ENCODE peak calls at places on chromosomes 2 and 18, in seven cellular contexts. O, D, W, P, L, C and I are unnamed samples.

GRCh38 chr18:75207298-75208054 is 1.5 kb downstream of the PTGR3 start:
- DNase-seq in O (no peak), D (peak), W (peak), P (no peak), L (peak), C (no peak), I (peak)

GRCh38 chr2:141676139-141676538 is 454.7 kb downstream of the LRP1B start:
- DNase-seq in O (no peak), D (no peak), W (no peak), P (no peak), L (no peak), C (no peak), I (no peak)

GRCh38 chr2:98870516-98871158 is 65.4 kb downstream of the CRACDL start:
- DNase-seq in O (peak), D (no peak), W (peak), P (no peak), L (no peak), C (no peak), I (no peak)

GRCh38 chr2:171293661-171294060 is 133.0 kb upstream of the TLK1 start:
- DNase-seq in O (no peak), D (no peak), W (no peak), P (no peak), L (no peak), C (no peak), I (peak)

GRCh38 chr2:210814626-210815025 is 258.2 kb downstream of the CPS1 start:
- DNase-seq in O (no peak), D (no peak), W (peak), P (no peak), L (no peak), C (peak), I (no peak)

GRCh38 chr2:55054076-55054475 is 3.8 kb upstream of the RTN4 start:
- DNase-seq in O (no peak), D (no peak), W (no peak), P (no peak), L (no peak), C (no peak), I (no peak)

GRCh38 chr2:191678437-191679110 is 638 bp downstream of the NABP1 start:
- DNase-seq in O (peak), D (no peak), W (peak), P (no peak), L (peak), C (peak), I (no peak)

GRCh38 chr2:47043142-47043890 is 111.8 kb downstream of the STPG4 start:
- DNase-seq in O (peak), D (no peak), W (peak), P (no peak), L (peak), C (peak), I (peak)

GRCh38 chr2:172086349-172087190 is 1.3 kb downstream of the DLX1 start:
- DNase-seq in O (peak), D (peak), W (peak), P (no peak), L (no peak), C (peak), I (no peak)

GRCh38 chr2:24658531-24659202 is 134.5 kb downstream of the PTRHD1 start:
- DNase-seq in O (no peak), D (no peak), W (peak), P (no peak), L (no peak), C (peak), I (no peak)

GRCh38 chr2:102131564-102131963 is 11.0 kb upstream of the IL1R1 start:
- DNase-seq in O (no peak), D (no peak), W (no peak), P (no peak), L (no peak), C (peak), I (no peak)

GRCh38 chr2:144643537-144644336 is 123.8 kb upstream of the ZEB2 start:
- DNase-seq in O (no peak), D (no peak), W (peak), P (no peak), L (no peak), C (no peak), I (no peak)

GRCh38 chr2:191675807-191676667 is 1.9 kb upstream of the NABP1 start:
- DNase-seq in O (no peak), D (no peak), W (peak), P (no peak), L (no peak), C (no peak), I (no peak)

GRCh38 chr2:64978514-64979268 is 10.5 kb upstream of the SLC1A4 start:
- DNase-seq in O (no peak), D (no peak), W (peak), P (no peak), L (peak), C (peak), I (peak)

GRCh38 chr2:64534363-64534762 is 10.2 kb downstream of the AFTPH start:
- DNase-seq in O (no peak), D (no peak), W (no peak), P (no peak), L (peak), C (no peak), I (no peak)

GRCh38 chr18:55314615-55315237 is 273.3 kb downstream of the TCF4 start:
- DNase-seq in O (no peak), D (peak), W (peak), P (no peak), L (no peak), C (no peak), I (no peak)

GRCh38 chr18:25561923-25562322 is 210.0 kb upstream of the ZNF521 start:
- DNase-seq in O (no peak), D (peak), W (peak), P (no peak), L (peak), C (peak), I (peak)

GRCh38 chr2:85549826-85550225 is 10.9 kb downstream of the MAT2A start:
- DNase-seq in O (no peak), D (no peak), W (peak), P (no peak), L (peak), C (peak), I (peak)

GRCh38 chr2:150888337-150888736 is 373.3 kb downstream of the RBM43 start:
- DNase-seq in O (no peak), D (no peak), W (no peak), P (no peak), L (peak), C (no peak), I (peak)

GRCh38 chr2:96946625-96947024 is 39.8 kb downstream of the FAM178B start:
- DNase-seq in O (no peak), D (no peak), W (no peak), P (no peak), L (no peak), C (no peak), I (no peak)

GRCh38 chr2:10934308-10934978 is 22.7 kb downstream of the KCNF1 start:
- DNase-seq in O (no peak), D (no peak), W (no peak), P (no peak), L (no peak), C (no peak), I (no peak)

GRCh38 chr2:96977631-96978195 is 8.7 kb downstream of the FAM178B start:
- DNase-seq in O (no peak), D (no peak), W (peak), P (no peak), L (peak), C (peak), I (peak)

GRCh38 chr2:218876562-218877219 is 4.0 kb upstream of the WNT10A start:
- DNase-seq in O (peak), D (peak), W (peak), P (no peak), L (peak), C (peak), I (peak)

GRCh38 chr2:214699236-214699635 is 110.2 kb downstream of the BARD1 start:
- DNase-seq in O (no peak), D (no peak), W (no peak), P (no peak), L (no peak), C (no peak), I (peak)

GRCh38 chr2:185127412-185127811 is 529.1 kb downstream of the ZNF804A start:
- DNase-seq in O (no peak), D (no peak), W (no peak), P (no peak), L (peak), C (no peak), I (no peak)

GRCh38 chr2:161746891-161747535 is 122.8 kb downstream of the SLC4A10 start:
- DNase-seq in O (peak), D (no peak), W (no peak), P (no peak), L (no peak), C (no peak), I (no peak)

GRCh38 chr2:132478669-132479068 is 62.1 kb downstream of the GPR39 start:
- DNase-seq in O (no peak), D (no peak), W (no peak), P (no peak), L (no peak), C (no peak), I (no peak)

GRCh38 chr2:132489150-132489549 is 72.5 kb downstream of the GPR39 start:
- DNase-seq in O (peak), D (peak), W (peak), P (peak), L (peak), C (no peak), I (peak)

GRCh38 chr2:132488491-132488890 is 71.9 kb downstream of the GPR39 start:
- DNase-seq in O (no peak), D (no peak), W (no peak), P (no peak), L (no peak), C (no peak), I (no peak)

GRCh38 chr2:132479140-132479539 is 62.5 kb downstream of the GPR39 start:
- DNase-seq in O (no peak), D (no peak), W (no peak), P (no peak), L (no peak), C (no peak), I (no peak)

DNA sequence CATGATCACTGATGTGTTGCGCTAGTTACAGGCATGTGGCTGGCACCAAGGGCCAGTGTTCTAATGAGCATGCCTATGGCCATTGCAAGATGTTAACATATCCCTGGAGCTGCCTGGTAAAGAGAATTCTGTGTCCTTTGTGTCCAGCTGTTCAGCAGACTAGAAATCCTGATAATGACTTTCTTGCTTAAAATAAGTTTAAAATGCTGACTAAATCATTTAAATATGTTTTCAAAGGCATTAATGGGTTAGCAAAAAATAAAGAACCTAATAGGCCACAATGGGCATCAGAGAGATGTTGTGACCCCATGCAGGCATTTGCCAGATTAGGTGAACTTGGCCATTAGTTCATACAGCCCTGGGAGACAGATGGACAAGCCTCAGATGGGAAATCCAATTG is 67.5 kb downstream of the GPR39 start:
- DNase-seq in O (no peak), D (no peak), W (no peak), P (no peak), L (no peak), C (no peak), I (no peak)
- H2BK120ac ChIP-seq in O (no peak), D (no peak), W (no peak), P (no peak), L (no peak), C (no peak), I (no peak)

DNA sequence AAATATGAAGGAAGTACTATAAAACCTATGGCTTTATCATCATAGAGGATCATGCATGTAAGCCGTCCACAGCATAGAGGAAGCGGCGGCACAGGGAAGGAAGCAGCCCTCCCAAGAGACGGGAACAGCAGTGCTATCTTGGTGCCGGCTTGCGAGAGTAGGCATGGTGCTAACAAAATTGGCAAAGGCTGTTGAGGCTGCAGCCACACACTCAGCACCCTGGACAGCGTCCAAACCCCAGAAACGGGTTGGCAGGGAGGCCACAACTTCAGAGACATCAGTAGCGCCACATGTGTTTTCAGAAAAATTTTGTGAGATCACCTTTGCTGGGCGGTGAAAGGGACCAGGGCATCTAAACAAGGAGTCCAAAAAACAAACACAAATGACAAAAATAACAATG is 37.7 kb downstream of the NETO1 start:
- DNase-seq in O (peak), D (peak), W (peak), P (no peak), L (peak), C (no peak), I (no peak)
- H2BK120ac ChIP-seq in O (no peak), D (no peak), W (no peak), P (no peak), L (no peak), C (no peak), I (no peak)

DNA sequence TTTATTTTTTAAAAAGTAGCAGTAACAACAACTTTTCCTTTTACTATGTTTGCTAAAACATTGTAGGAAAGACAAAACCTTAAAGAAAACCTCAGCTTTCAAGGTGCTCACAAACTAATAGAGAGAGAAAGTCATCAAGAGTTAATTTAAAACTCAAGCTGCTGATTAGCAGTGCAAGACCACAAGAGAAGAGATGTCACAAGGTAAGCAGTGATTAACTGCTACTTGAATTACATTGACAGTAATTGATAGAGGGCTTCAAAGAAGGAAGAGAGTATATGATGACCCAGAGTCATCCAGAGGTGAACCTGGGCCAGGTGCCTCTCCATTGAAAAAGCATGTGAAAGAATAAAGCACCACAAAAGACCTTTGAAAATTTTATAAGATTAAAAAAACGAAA is 939.6 kb upstream of the CNTNAP5 start:
- DNase-seq in O (no peak), D (no peak), W (no peak), P (no peak), L (no peak), C (no peak), I (no peak)
- H2BK120ac ChIP-seq in O (no peak), D (no peak), W (no peak), P (no peak), L (no peak), C (no peak), I (no peak)

DNA sequence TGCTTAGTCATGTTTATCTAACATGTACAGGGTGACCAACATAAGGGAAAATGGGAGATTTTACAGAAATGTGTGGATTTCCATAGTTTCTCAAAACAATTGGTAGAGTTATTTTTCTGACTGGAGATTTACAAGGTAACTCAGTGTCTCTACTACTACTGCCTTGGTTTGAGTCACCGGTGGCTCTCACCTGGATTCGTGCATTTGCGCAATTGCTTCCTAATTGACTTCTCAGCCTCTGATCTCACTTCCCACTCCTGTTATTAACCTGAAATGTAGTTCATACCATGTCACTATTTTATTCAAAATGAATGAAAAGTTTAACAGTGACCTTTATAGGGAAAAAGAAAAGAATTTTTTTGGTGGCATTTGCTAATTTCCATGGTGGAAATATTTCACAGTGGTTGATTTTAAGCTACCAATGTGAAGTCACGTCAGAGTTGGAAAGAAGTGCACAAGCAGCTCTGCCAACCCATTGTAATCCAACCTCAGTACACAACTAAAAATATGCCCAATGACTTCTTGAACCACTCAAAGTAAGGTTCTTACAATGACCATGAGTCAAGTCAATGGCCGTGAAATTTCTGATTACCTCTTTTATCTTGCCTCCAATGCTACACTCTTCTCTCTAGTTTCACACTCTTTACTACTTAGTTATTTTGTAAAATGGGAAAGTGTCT is 94.0 kb downstream of the NYAP2 start:
- DNase-seq in O (no peak), D (no peak), W (no peak), P (no peak), L (no peak), C (peak), I (no peak)
- H2BK120ac ChIP-seq in O (no peak), D (no peak), W (no peak), P (no peak), L (no peak), C (no peak), I (no peak)

GRCh38 chr2:119249855-119250775 is 26.5 kb downstream of the STEAP3 start:
- DNase-seq in O (no peak), D (no peak), W (no peak), P (no peak), L (no peak), C (no peak), I (no peak)

GRCh38 chr2:119247844-119248271 is 24.2 kb downstream of the STEAP3 start:
- DNase-seq in O (no peak), D (no peak), W (no peak), P (no peak), L (no peak), C (no peak), I (no peak)

GRCh38 chr2:119248311-119248710 is 24.7 kb downstream of the STEAP3 start:
- DNase-seq in O (no peak), D (no peak), W (no peak), P (no peak), L (peak), C (no peak), I (peak)

GRCh38 chr2:119249311-119249710 is 25.7 kb downstream of the STEAP3 start:
- DNase-seq in O (peak), D (no peak), W (no peak), P (no peak), L (no peak), C (no peak), I (no peak)

DNA sequence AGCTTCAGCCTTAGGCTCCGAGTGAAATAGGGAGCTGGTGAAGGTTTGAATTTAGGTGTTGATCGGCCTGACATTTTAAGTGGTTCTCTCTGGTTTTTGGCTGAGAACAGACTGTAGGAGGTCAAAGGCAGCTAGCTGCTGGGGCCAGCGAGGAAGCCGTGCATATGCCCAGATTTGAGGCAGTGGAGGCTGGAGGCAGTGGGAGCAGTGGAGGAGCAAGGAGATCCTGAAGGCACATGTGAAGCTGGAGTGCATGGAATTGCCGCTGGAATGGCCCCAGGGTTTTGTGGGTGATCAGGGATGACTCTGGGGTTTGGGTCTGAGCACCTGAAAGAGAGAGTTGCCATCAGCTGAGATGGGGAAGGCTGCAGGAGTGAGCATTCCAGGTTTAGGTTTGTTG is 25.1 kb downstream of the STEAP3 start:
- DNase-seq in O (peak), D (no peak), W (no peak), P (no peak), L (no peak), C (no peak), I (no peak)
- H2BK120ac ChIP-seq in O (no peak), D (no peak), W (no peak), P (no peak), L (no peak), C (no peak), I (peak)

GRCh38 chr18:48168861-48169260 is 238.4 kb upstream of the SMAD2 start:
- DNase-seq in O (no peak), D (no peak), W (no peak), P (no peak), L (no peak), C (no peak), I (no peak)
- H2BK120ac ChIP-seq in O (no peak), D (no peak), W (no peak), P (no peak), L (no peak), C (no peak), I (no peak)

GRCh38 chr2:38465789-38466127 is 88.7 kb upstream of the ATL2 start:
- DNase-seq in O (peak), D (no peak), W (peak), P (peak), L (peak), C (peak), I (peak)
- H2BK120ac ChIP-seq in O (no peak), D (no peak), W (no peak), P (no peak), L (no peak), C (no peak), I (no peak)

GRCh38 chr2:166805753-166806152 is 82.5 kb upstream of the XIRP2 start:
- DNase-seq in O (no peak), D (no peak), W (no peak), P (no peak), L (no peak), C (no peak), I (no peak)

GRCh38 chr2:166803314-166803986 is 84.8 kb upstream of the XIRP2 start:
- DNase-seq in O (no peak), D (no peak), W (no peak), P (no peak), L (peak), C (no peak), I (peak)

DNA sequence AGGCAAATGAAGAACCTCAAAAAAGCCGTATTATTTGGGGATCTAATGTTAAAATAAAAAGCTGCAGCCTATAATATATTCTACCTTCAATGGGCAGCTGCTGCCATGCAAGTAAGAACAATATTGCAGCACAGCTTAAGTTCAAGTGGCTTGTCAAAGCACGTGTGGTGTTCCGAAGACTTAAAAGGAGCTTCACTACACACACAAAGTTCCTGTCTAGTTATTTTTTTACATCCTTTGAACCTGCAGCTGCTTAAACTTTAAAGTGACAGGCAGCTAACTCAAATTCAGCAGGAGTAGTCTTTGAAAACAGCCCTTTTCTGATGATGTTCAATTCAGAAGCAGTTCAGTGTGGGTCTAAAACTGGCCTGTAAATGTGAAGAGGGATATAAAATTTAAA is 85.8 kb upstream of the XIRP2 start:
- DNase-seq in O (no peak), D (no peak), W (no peak), P (no peak), L (no peak), C (no peak), I (no peak)
- H2BK120ac ChIP-seq in O (no peak), D (no peak), W (no peak), P (no peak), L (no peak), C (no peak), I (no peak)

DNA sequence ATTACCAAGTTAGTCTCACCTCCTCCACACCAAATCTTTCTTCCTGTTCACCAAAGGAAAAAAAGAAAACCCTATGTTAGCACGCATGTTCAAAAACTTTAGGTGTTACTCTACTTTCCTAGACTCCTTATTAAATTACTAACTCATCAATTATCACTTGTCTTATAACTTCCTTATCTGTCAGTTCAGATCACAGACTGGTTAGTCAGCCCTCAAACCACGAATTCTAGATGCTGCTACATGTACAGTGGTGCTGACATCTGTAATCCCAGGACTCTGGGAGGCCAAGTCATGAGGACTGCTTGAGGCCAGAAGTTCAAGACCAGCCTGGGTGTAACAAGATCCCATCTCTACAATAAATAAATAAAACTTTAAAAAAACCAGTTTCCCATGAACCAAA is 3.5 kb downstream of the YWHAQ start:
- DNase-seq in O (no peak), D (no peak), W (no peak), P (no peak), L (no peak), C (no peak), I (peak)
- H2BK120ac ChIP-seq in O (no peak), D (no peak), W (no peak), P (no peak), L (no peak), C (no peak), I (no peak)